ENCODE peak calls at places on chromosomes 6 and 20, in four cellular contexts. L, E, S and B are unnamed samples.

GRCh38 chr6:100620085-100620484 is 155.4 kb upstream of the SIM1 start:
- DNase-seq in S (peak; percentile 94), E (no peak), L (no peak), B (no peak)

GRCh38 chr20:51840865-51841264 is 38.5 kb upstream of the SALL4 start:
- DNase-seq in S (no peak), E (no peak), L (no peak), B (no peak)

GRCh38 chr20:47357296-47358051 is 975 bp upstream of the ZMYND8 start:
- DNase-seq in L (peak; percentile 90), E (peak; percentile 87), S (peak; percentile 94), B (peak; percentile 71)

GRCh38 chr6:133697666-133698065 is 191.2 kb upstream of the TCF21 start:
- DNase-seq in S (peak; percentile 16), E (no peak), L (no peak), B (no peak)

GRCh38 chr20:45944151-45944964 is 9.9 kb downstream of the PCIF1 start:
- DNase-seq in L (no peak), E (no peak), S (no peak), B (peak; percentile 24)

GRCh38 chr20:8454137-8454712 is 322.2 kb downstream of the PLCB1 start:
- DNase-seq in S (peak; percentile 97), E (peak; percentile 8), L (no peak), B (no peak)

GRCh38 chr6:27679308-27679967 is 206.5 kb upstream of the ZNF184 start:
- DNase-seq in L (no peak), E (no peak), S (no peak), B (no peak)

GRCh38 chr6:110486756-110487155 is 10.3 kb upstream of the SLC22A16 start:
- DNase-seq in E (no peak), S (no peak), L (no peak), B (no peak)

GRCh38 chr6:8785223-8785622 is 349.9 kb upstream of the SLC35B3 start:
- DNase-seq in L (no peak), S (no peak), E (no peak), B (no peak)

GRCh38 chr6:140237251-140237650 is 862.8 kb upstream of the CITED2 start:
- DNase-seq in L (no peak), E (no peak), S (no peak), B (no peak)

GRCh38 chr20:37534401-37535157 is 6.9 kb upstream of the BLCAP start:
- DNase-seq in E (peak; percentile 85), L (peak; percentile 68), S (peak; percentile 77), B (peak; percentile 81)

GRCh38 chr6:168301648-168302398 is 17.8 kb downstream of the DACT2 start:
- DNase-seq in L (no peak), S (no peak), E (no peak), B (no peak)

GRCh38 chr6:2507016-2507415 is 243.7 kb downstream of the MYLK4 start:
- DNase-seq in S (no peak), E (no peak), L (no peak), B (no peak)

GRCh38 chr6:156057869-156058268 is 602.2 kb upstream of the NOX3 start:
- DNase-seq in E (no peak), S (no peak), L (no peak), B (no peak)

GRCh38 chr6:104638841-104639290 is 220.9 kb downstream of the HACE1 start:
- DNase-seq in E (no peak), L (no peak), S (no peak), B (no peak)

GRCh38 chr6:6626227-6626626 is 37.7 kb downstream of the LY86 start:
- DNase-seq in L (no peak), S (no peak), E (no peak), B (no peak)

GRCh38 chr20:53859684-53860083 is 210.7 kb downstream of the BCAS1 start:
- DNase-seq in L (peak; percentile 36), E (no peak), S (no peak), B (no peak)

GRCh38 chr6:99514089-99514488 is 1.1 kb downstream of the USP45 start:
- DNase-seq in S (peak; percentile 15), L (no peak), E (no peak), B (no peak)

GRCh38 chr6:45746046-45746445 is 269.6 kb downstream of the CLIC5 start:
- DNase-seq in E (no peak), L (no peak), S (peak; percentile 49), B (no peak)

GRCh38 chr20:53080969-53081871 is 109.1 kb downstream of the TSHZ2 start:
- DNase-seq in S (peak; percentile 27), E (no peak), L (no peak), B (peak; percentile 23)

GRCh38 chr6:121285041-121285440 is 49.2 kb downstream of the TBC1D32 start:
- DNase-seq in S (peak; percentile 83), L (no peak), E (no peak), B (no peak)

GRCh38 chr20:64238115-64238825 is 17.3 kb upstream of the PCMTD2 start:
- DNase-seq in L (no peak), S (no peak), E (no peak), B (no peak)

GRCh38 chr6:131980791-131981623 is 29.8 kb upstream of the CCN2 start:
- DNase-seq in S (no peak), E (no peak), L (no peak), B (no peak)

GRCh38 chr6:38594008-38594665 is 45.6 kb downstream of the BTBD9 start:
- DNase-seq in E (no peak), S (no peak), L (no peak), B (no peak)

GRCh38 chr6:38588631-38589366 is 50.9 kb downstream of the BTBD9 start:
- DNase-seq in E (no peak), S (peak; percentile 76), L (no peak), B (no peak)

GRCh38 chr6:38591451-38591850 is 48.3 kb downstream of the BTBD9 start:
- DNase-seq in L (no peak), E (no peak), S (no peak), B (no peak)

GRCh38 chr6:38589367-38589720 is 50.4 kb downstream of the BTBD9 start:
- DNase-seq in S (no peak), L (no peak), E (no peak), B (no peak)

GRCh38 chr6:38593419-38593818 is 46.3 kb downstream of the BTBD9 start:
- DNase-seq in L (no peak), S (peak; percentile 32), E (no peak), B (no peak)
- H3K4me3 ChIP-seq in L (no peak overlapping the region), S (no peak overlapping the region), E (no peak overlapping the region), B (no peak overlapping the region)

GRCh38 chr6:102216232-102216631 is 822.7 kb downstream of the GRIK2 start:
- DNase-seq in E (no peak), L (no peak), S (no peak), B (no peak)

GRCh38 chr6:102215425-102215824 is 821.9 kb downstream of the GRIK2 start:
- DNase-seq in S (no peak), E (no peak), L (no peak), B (no peak)
- H3K4me3 ChIP-seq in S (no peak overlapping the region), E (no peak overlapping the region), L (no peak overlapping the region), B (no peak overlapping the region)

DNA sequence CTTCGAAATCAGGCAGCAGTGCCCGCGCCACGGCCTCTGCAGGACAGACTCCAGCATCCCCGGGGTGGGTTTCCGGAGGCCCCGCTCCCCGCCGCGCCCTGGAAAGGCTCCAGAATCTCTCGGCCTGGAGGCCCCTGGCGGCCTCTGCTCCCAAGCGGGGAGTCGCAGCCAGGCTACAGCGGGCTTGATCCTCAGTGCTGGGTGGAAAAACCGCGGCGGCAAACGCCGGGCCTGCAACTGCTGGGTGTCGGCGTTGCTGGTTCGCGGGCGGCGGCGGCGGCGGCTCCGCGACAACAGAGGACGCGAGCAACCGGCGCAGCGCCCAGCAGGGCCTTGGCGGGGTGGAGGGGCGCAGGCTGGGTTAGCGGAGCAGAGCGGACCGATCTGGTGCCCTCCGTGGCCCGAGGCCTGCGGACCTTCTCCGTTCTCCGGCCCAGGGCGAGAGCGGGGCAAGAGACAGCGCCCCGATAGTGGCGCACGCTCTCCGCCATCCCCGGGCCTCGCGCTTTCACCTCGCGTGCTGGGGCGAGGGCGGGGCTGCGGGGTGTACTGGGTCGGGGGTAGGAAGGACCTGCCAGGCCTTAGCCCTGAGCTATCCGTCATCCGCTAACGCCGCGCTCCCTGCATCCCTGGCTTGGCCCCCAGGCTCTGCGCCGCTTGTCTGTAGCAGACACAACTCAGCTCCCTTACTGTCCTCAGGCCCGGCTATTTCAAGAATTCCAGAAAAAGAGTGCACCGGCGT is 3.4 kb upstream of the ZNF292 start:
- DNase-seq in L (peak; percentile 62), E (peak; percentile 58), S (peak; percentile 31), B (peak; percentile 84)
- H3K4me3 ChIP-seq in L (peak overlapping the region; percentile 55), E (peak overlapping the region; percentile 18), S (peak overlapping the region; percentile 44), B (peak overlapping the region; percentile 87)

DNA sequence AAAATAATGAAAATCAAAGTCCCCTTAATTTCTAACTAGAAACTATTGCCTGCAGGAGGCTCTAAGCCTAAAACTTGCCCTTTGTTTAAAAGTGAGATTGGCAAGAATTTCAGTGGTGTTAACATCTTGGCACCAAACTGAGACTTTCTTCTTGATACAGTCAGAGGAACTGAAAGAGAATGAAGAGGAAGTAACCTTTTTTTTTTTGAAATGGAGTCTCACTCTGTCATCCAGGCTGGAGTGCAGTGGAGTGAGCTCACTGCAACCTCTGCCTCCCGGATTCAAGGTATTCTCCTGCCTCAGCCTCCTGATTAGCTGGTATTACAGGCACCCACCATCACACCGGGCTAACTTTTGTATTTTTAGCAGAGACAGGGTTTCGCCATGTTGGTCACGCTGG is 3.6 kb downstream of the DOP1A start:
- DNase-seq in E (no peak), L (no peak), S (no peak), B (no peak)
- H3K4me3 ChIP-seq in E (no peak overlapping the region), L (no peak overlapping the region), S (no peak overlapping the region), B (no peak overlapping the region)

GRCh38 chr6:151385177-151385576 is 6.2 kb downstream of the ZBTB2 start:
- DNase-seq in L (no peak), S (no peak), E (no peak), B (no peak)
- H3K4me3 ChIP-seq in L (no peak overlapping the region), S (no peak overlapping the region), E (no peak overlapping the region), B (peak overlapping the region; percentile 74)